ENCODE peak calls at places on chromosomes 13 and 19, in four cellular contexts. G is HepG2, I is GM12878, P is SK-N-SH. D is an unnamed sample.
A peak's percentile ranks its signal among the peaks of the same experiment; 100 is the strongest.

GRCh38 chr19:11332822-11333221 is 6.6 kb downstream of the RAB3D start:
- DNase-seq in G (no peak), I (no peak), P (no peak), D (no peak)

GRCh38 chr13:96091164-96091931 is 1.4 kb downstream of the HS6ST3 start:
- DNase-seq in G (no peak), I (no peak), P (peak; percentile 46), D (no peak)

GRCh38 chr19:42053037-42053935 is 16.7 kb downstream of the GRIK5 start:
- DNase-seq in G (no peak), I (no peak), P (no peak), D (no peak)

GRCh38 chr19:13718733-13719132 is 45.6 kb upstream of the MRI1 start:
- DNase-seq in G (no peak), I (no peak), P (peak; percentile 28), D (peak; percentile 21)

GRCh38 chr19:948842-949496 is 23.1 kb downstream of the ARID3A start:
- DNase-seq in G (no peak), I (no peak), P (no peak), D (no peak)

GRCh38 chr19:39752390-39752789 is 14.6 kb upstream of the CLC start:
- DNase-seq in G (no peak), I (no peak), P (no peak), D (no peak)

GRCh38 chr13:57569981-57570380 is 61.6 kb upstream of the PCDH17 start:
- DNase-seq in G (no peak), I (no peak), P (no peak), D (no peak)

GRCh38 chr19:13887039-13887438 is 10.1 kb downstream of the NANOS3 start:
- DNase-seq in G (no peak), I (no peak), P (no peak), D (no peak)

GRCh38 chr13:29849731-29850212 is 645 bp downstream of the UBL3 start:
- DNase-seq in G (peak; percentile 33), I (no peak), P (peak; percentile 70), D (peak; percentile 32)

GRCh38 chr19:2755448-2755705 is 15.6 kb upstream of the SLC39A3 start:
- DNase-seq in G (no peak), I (no peak), P (no peak), D (no peak)

GRCh38 chr19:2289714-2290435 is 7.9 kb upstream of the PEAK3 start:
- DNase-seq in G (no peak), I (peak; percentile 48), P (no peak), D (no peak)

GRCh38 chr19:41915248-41916032 is 12.8 kb downstream of the ERFL start:
- DNase-seq in G (no peak), I (no peak), P (no peak), D (no peak)

GRCh38 chr13:21478881-21479808 is 20.0 kb upstream of the ZDHHC20 start:
- DNase-seq in G (peak; percentile 72), I (no peak), P (peak; percentile 47), D (no peak)

GRCh38 chr13:75587679-75588078 is 38.1 kb downstream of the UCHL3 start:
- DNase-seq in G (peak; percentile 21), I (no peak), P (no peak), D (no peak)

GRCh38 chr13:57832187-57832586 is 200.6 kb downstream of the PCDH17 start:
- DNase-seq in G (no peak), I (no peak), P (no peak), D (no peak)

GRCh38 chr19:28934626-28935025 is 278.3 kb downstream of the UQCRFS1 start:
- DNase-seq in G (no peak), I (no peak), P (no peak), D (no peak)

GRCh38 chr13:23810842-23811241 is 78.4 kb downstream of the MIPEP start:
- DNase-seq in G (no peak), I (no peak), P (no peak), D (no peak)

GRCh38 chr13:21611385-21611784 is 7.4 kb upstream of the MICU2 start:
- DNase-seq in G (no peak), I (no peak), P (no peak), D (no peak)

GRCh38 chr13:46679369-46680180 is 117.4 kb downstream of the ESD start:
- DNase-seq in G (peak; percentile 9), I (peak; percentile 53), P (peak; percentile 64), D (no peak)

GRCh38 chr13:87302034-87302433 is 369.1 kb upstream of the SLITRK5 start:
- DNase-seq in G (no peak), I (no peak), P (no peak), D (no peak)

GRCh38 chr19:368624-369020 is 24.0 kb upstream of the MIER2 start:
- DNase-seq in G (no peak), I (no peak), P (no peak), D (no peak)

GRCh38 chr13:32889986-32890565 is 126.1 kb upstream of the KL start:
- DNase-seq in G (no peak), I (no peak), P (no peak), D (no peak)

GRCh38 chr13:93963266-93964131 is 516.0 kb downstream of the DCT start:
- DNase-seq in G (peak; percentile 83), I (no peak), P (no peak), D (peak; percentile 46)

GRCh38 chr19:55956431-55956830 is 8.8 kb downstream of the NLRP8 start:
- DNase-seq in G (no peak), I (no peak), P (no peak), D (no peak)

GRCh38 chr13:85521586-85521985 is 277.6 kb downstream of the SLITRK6 start:
- DNase-seq in G (no peak), I (no peak), P (no peak), D (no peak)

GRCh38 chr19:2270157-2270571 is 11.8 kb downstream of the PEAK3 start:
- DNase-seq in G (no peak), I (no peak), P (no peak), D (no peak)

GRCh38 chr19:2429917-2430570 is 2.7 kb upstream of the TIMM13 start:
- DNase-seq in G (no peak), I (no peak), P (no peak), D (no peak)

GRCh38 chr19:29620931-29621351 is 14.9 kb downstream of the POP4 start:
- DNase-seq in G (no peak), I (no peak), P (no peak), D (no peak)

GRCh38 chr13:32471187-32471922 is 43.4 kb upstream of the N4BP2L1 start:
- DNase-seq in G (no peak), I (no peak), P (no peak), D (no peak)

GRCh38 chr13:61913183-61913582 is 497.5 kb upstream of the PCDH20 start:
- DNase-seq in G (no peak), I (no peak), P (no peak), D (no peak)

GRCh38 chr19:41703602-41704293 is 4.7 kb upstream of the CEACAM5 start:
- DNase-seq in G (no peak), I (no peak), P (no peak), D (no peak)

GRCh38 chr13:110390572-110390971 is 83.5 kb downstream of the COL4A2 start:
- DNase-seq in G (no peak), I (no peak), P (no peak), D (no peak)

GRCh38 chr13:111946214-111946613 is 120.7 kb upstream of the SOX1 start:
- DNase-seq in G (no peak), I (no peak), P (no peak), D (no peak)
- TF ChIP-seq PBX3 in G (no peak), I (no peak), P (no peak), D (no peak)

GRCh38 chr19:52554216-52554971 is 15.7 kb upstream of the ZNF701 start:
- DNase-seq in G (no peak), I (no peak), P (no peak), D (no peak)
- TF ChIP-seq PBX3 in G (no peak), I (no peak), P (no peak), D (no peak)

GRCh38 chr19:18765224-18765623 is 25.9 kb downstream of the COMP start:
- DNase-seq in G (no peak), I (no peak), P (no peak), D (no peak)
- TF ChIP-seq PBX3 in G (no peak), I (no peak), P (no peak), D (no peak)

DNA sequence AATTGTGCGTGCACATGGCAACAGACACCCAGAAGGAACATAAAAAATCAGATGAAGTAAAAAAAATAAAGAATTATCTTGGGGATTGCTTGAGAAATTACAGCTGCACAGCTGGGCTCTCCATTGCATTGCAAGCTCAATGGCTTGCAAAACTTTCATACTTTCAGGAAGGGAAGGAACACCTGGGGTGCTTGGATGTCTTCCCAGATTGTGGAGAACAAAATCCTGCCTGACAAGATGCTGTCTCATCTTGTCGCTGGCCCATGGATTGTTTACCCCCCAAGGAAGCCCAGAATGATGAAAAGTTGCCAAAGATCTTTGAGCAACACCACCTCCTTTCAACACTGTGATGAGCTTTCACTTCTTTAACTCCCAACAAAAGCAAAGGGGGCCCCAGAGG is 11.0 kb upstream of the CASP14 start:
- DNase-seq in G (no peak), I (no peak), P (no peak), D (no peak)
- TF ChIP-seq PBX3 in G (no peak), I (no peak), P (no peak), D (no peak)

GRCh38 chr19:32404939-32405430 is 585 bp upstream of the DPY19L3 start:
- DNase-seq in G (peak; percentile 19), I (no peak), P (no peak), D (no peak)

GRCh38 chr19:32404213-32404938 is 1.2 kb upstream of the DPY19L3 start:
- DNase-seq in G (peak; percentile 18), I (no peak), P (no peak), D (no peak)

GRCh38 chr19:32406161-32407003 is 812 bp downstream of the DPY19L3 start:
- DNase-seq in G (no peak), I (no peak), P (peak; percentile 18), D (no peak)

GRCh38 chr19:32405431-32406160 is at the start of gene DPY19L3:
- DNase-seq in G (peak; percentile 88), I (peak; percentile 59), P (peak; percentile 99), D (peak; percentile 99)

GRCh38 chr19:32407004-32407992 is 1.7 kb downstream of the DPY19L3 start:
- DNase-seq in G (peak; percentile 16), I (no peak), P (peak; percentile 36), D (no peak)
- TF ChIP-seq PBX3 in G (no peak), I (no peak), P (no peak), D (no peak)

DNA sequence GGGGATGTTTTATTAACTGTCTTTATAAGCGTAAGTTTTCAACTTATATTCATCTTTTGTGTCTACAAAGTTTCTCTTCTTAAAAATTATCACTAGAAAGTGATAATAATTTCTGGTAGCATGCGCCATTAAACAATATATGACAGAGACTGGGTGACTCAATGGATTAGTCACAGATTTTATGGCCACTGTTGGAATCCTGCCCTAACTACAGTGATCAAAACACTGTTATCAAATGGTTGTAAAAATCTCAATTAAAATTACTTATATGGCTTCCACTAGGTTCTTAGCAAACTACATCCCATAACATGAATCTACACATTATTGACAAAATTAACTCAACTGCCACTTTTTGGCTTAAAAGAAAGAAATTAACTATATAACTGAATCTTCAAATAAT is 350.0 kb downstream of the DACH1 start:
- DNase-seq in G (no peak), I (no peak), P (no peak), D (no peak)
- TF ChIP-seq PBX3 in G (no peak), I (no peak), P (no peak), D (no peak)

GRCh38 chr19:35601971-35602370 is 10.6 kb upstream of the HAUS5 start:
- DNase-seq in G (no peak), I (no peak), P (no peak), D (no peak)
- TF ChIP-seq PBX3 in G (no peak), I (no peak), P (no peak), D (no peak)

D was measured in A549.